ENCODE peak calls at places on chromosomes 4 and X, in nine cellular contexts. F is NCI-H1417 treated with DMSO at 0.1 percent for 48 hours; M is nephron progenitor cell; P is AG09309; S is H54; O is glutamatergic neuron; X is WERI-Rb-1; B is AG20443; T is stimulated activated CD4-positive, alpha-beta T cell treated with anti-CD3 and anti-CD28 coated beads, Interleukin-15, amount 100 ng/mL, for 1 hour. A is an unnamed sample.
A peak's percentile ranks its signal among the peaks of the same experiment; 100 is the strongest.

GRCh38 chr4:13544556-13545393 is 467 bp upstream of the NKX3-2 start:
- DNase-seq in T (no peak), X (peak; percentile 95), B (peak; percentile 84), M (peak; percentile 90), O (peak; percentile 87), S (peak; percentile 94), P (no peak), F (no peak), A (no peak)

GRCh38 chr4:130542953-130543352 is 1447.0 kb downstream of the C4orf33 start:
- DNase-seq in M (no peak), O (no peak), F (no peak), P (no peak), X (no peak), B (no peak), S (no peak), T (no peak), A (no peak)

GRCh38 chr4:82900016-82900334 is 560 bp upstream of the THAP9 start:
- DNase-seq in B (peak; percentile 8), P (no peak), T (no peak), O (no peak), S (no peak), X (no peak), F (peak; percentile 26), M (no peak), A (no peak)

GRCh38 chr4:53916431-53916889 is 147.9 kb downstream of the CHIC2 start:
- DNase-seq in P (no peak), O (no peak), X (no peak), M (no peak), S (no peak), F (no peak), T (no peak), B (peak; percentile 45), A (no peak)

GRCh38 chrX:15797707-15798106 is 7.4 kb downstream of the ZRSR2 start:
- DNase-seq in T (no peak), M (no peak), X (no peak), S (no peak), F (no peak), B (no peak), P (no peak), O (no peak), A (no peak)

GRCh38 chr4:185219551-185220344 is 10.3 kb downstream of the SNX25 start:
- DNase-seq in X (no peak), S (no peak), O (no peak), B (peak; percentile 65), F (no peak), M (no peak), P (peak; percentile 74), T (no peak), A (no peak)

GRCh38 chr4:2867758-2868491 is 24.3 kb downstream of the ADD1 start:
- DNase-seq in T (no peak), B (peak; percentile 56), M (no peak), F (no peak), O (no peak), X (peak; percentile 88), S (no peak), P (no peak), A (no peak)

GRCh38 chr4:152779513-152780266 is at the start of the genes ARFIP1 and TIGD4:
- DNase-seq in B (peak; percentile 99), X (peak; percentile 100), S (peak; percentile 61), O (peak; percentile 99), T (peak; percentile 88), M (peak; percentile 96), P (peak; percentile 83), F (peak; percentile 83), A (peak; percentile 91)

GRCh38 chr4:81217794-81218193 is 2.8 kb upstream of the PRKG2 start:
- DNase-seq in O (no peak), X (no peak), B (no peak), P (no peak), M (no peak), F (no peak), S (no peak), T (no peak), A (no peak)

GRCh38 chr4:147736458-147736857 is 4.6 kb downstream of the ARHGAP10 start:
- DNase-seq in T (no peak), X (no peak), M (no peak), P (no peak), S (peak; percentile 43), B (peak; percentile 82), O (no peak), F (no peak), A (no peak)

GRCh38 chrX:30593435-30594200 is 16.1 kb upstream of the TASL start:
- DNase-seq in M (no peak), O (no peak), T (no peak), F (no peak), X (no peak), B (no peak), P (no peak), S (no peak), A (no peak)

GRCh38 chr4:110487873-110488272 is 11.9 kb downstream of the ENPEP start:
- DNase-seq in B (no peak), F (no peak), O (no peak), M (no peak), S (no peak), T (no peak), X (no peak), P (no peak), A (no peak)

GRCh38 chr4:100118213-100118612 is 72.1 kb downstream of the DDIT4L start:
- DNase-seq in T (no peak), F (no peak), X (no peak), O (no peak), S (no peak), B (peak; percentile 13), M (no peak), P (peak; percentile 18), A (no peak)

GRCh38 chr4:17698116-17698515 is 83.3 kb downstream of the FAM184B start:
- DNase-seq in F (no peak), X (no peak), T (no peak), O (no peak), B (no peak), P (no peak), M (no peak), S (no peak), A (no peak)